ENCODE peak calls at places on chromosomes 5 and 9, in nine cellular contexts. B is WTC11, O is GM12878, A is A549, N is NB4, Z is SK-N-SH, S is HepG2, D is HCT116, T is endothelial cell of umbilical vein. F is an unnamed sample.

GRCh38 chr5:81800797-81801196 is 49.9 kb upstream of the SSBP2 start:
- DNase-seq in B (no peak), O (no peak), A (no peak), N (no peak), Z (no peak), S (no peak), D (no peak), T (no peak), F (no peak)

GRCh38 chr9:33151007-33151557 is 16.1 kb downstream of the B4GALT1 start:
- DNase-seq in B (no peak), O (no peak), A (no peak), N (peak; percentile 76), Z (no peak), S (peak; percentile 63), D (no peak), T (peak; percentile 86), F (no peak)

GRCh38 chr9:96719538-96720315 is 58.2 kb downstream of the ZNF510 start:
- DNase-seq in B (peak; percentile 21), O (no peak), A (no peak), N (no peak), Z (peak; percentile 15), S (no peak), D (no peak), T (no peak), F (no peak)

GRCh38 chr9:90142580-90142979 is 500.0 kb downstream of the DIRAS2 start:
- DNase-seq in B (peak; percentile 48), O (no peak), A (no peak), N (peak; percentile 65), Z (peak; percentile 24), S (peak; percentile 35), D (peak; percentile 21), T (peak; percentile 31), F (no peak)

GRCh38 chr5:141873933-141874261 is 4.3 kb downstream of the PCDH1 start:
- DNase-seq in B (no peak), O (no peak), A (no peak), N (no peak), Z (no peak), S (no peak), D (no peak), T (no peak), F (no peak)

GRCh38 chr9:88312070-88312469 is 76.2 kb upstream of the SPIN1 start:
- DNase-seq in B (no peak), O (no peak), A (no peak), N (no peak), Z (no peak), S (no peak), D (no peak), T (no peak), F (no peak)

GRCh38 chr5:119470851-119471451 is 18.7 kb downstream of the HSD17B4 start:
- DNase-seq in B (no peak), O (no peak), A (no peak), N (peak; percentile 59), Z (no peak), S (peak; percentile 8), D (peak; percentile 26), T (peak; percentile 60), F (no peak)

GRCh38 chr9:97640290-97640689 is 6.7 kb downstream of the NCBP1 start:
- DNase-seq in B (no peak), O (no peak), A (no peak), N (no peak), Z (no peak), S (peak; percentile 3), D (no peak), T (no peak), F (no peak)

GRCh38 chr5:91219141-91219802 is 163.8 kb downstream of the ARRDC3 start:
- DNase-seq in B (no peak), O (no peak), A (peak; percentile 31), N (peak; percentile 94), Z (no peak), S (no peak), D (no peak), T (no peak), F (no peak)

GRCh38 chr5:96344678-96345612 is 88.1 kb downstream of the PCSK1 start:
- DNase-seq in B (no peak), O (peak; percentile 59), A (peak; percentile 47), N (peak; percentile 65), Z (peak; percentile 36), S (peak; percentile 64), D (peak; percentile 54), T (peak; percentile 88), F (no peak)

GRCh38 chr9:93096131-93096802 is at the start of gene CARD19:
- DNase-seq in B (peak; percentile 34), O (no peak), A (peak; percentile 55), N (peak; percentile 48), Z (no peak), S (no peak), D (no peak), T (no peak), F (peak; percentile 100)

GRCh38 chr9:1938135-1938534 is 77.0 kb upstream of the SMARCA2 start:
- DNase-seq in B (no peak), O (no peak), A (no peak), N (no peak), Z (no peak), S (no peak), D (no peak), T (no peak), F (no peak)

GRCh38 chr9:85289142-85289541 is 452.6 kb downstream of the AGTPBP1 start:
- DNase-seq in B (no peak), O (no peak), A (no peak), N (no peak), Z (no peak), S (no peak), D (no peak), T (no peak), F (no peak)

GRCh38 chr9:456365-456764 is 241.7 kb downstream of the DOCK8 start:
- DNase-seq in B (no peak), O (no peak), A (no peak), N (no peak), Z (no peak), S (no peak), D (no peak), T (no peak), F (no peak)

GRCh38 chr5:144711172-144711571 is 540.5 kb downstream of the KCTD16 start:
- DNase-seq in B (no peak), O (no peak), A (no peak), N (no peak), Z (no peak), S (no peak), D (no peak), T (no peak), F (no peak)

GRCh38 chr5:159873680-159874079 is 42.6 kb upstream of the ADRA1B start:
- DNase-seq in B (no peak), O (no peak), A (peak; percentile 18), N (no peak), Z (no peak), S (no peak), D (no peak), T (no peak), F (no peak)

GRCh38 chr9:136949817-136950655 is 2.0 kb upstream of the LCN12 start:
- DNase-seq in B (peak; percentile 97), O (peak; percentile 73), A (peak; percentile 99), N (peak; percentile 95), Z (peak; percentile 100), S (peak; percentile 94), D (peak; percentile 85), T (peak; percentile 93), F (peak; percentile 99)

GRCh38 chr9:38067892-38068615 is 973 bp downstream of the SHB start:
- DNase-seq in B (peak; percentile 30), O (no peak), A (no peak), N (peak; percentile 12), Z (peak; percentile 64), S (no peak), D (no peak), T (no peak), F (peak; percentile 59)

GRCh38 chr5:91955610-91956009 is 572.5 kb upstream of the ARRDC3 start:
- DNase-seq in B (no peak), O (no peak), A (no peak), N (no peak), Z (no peak), S (no peak), D (no peak), T (no peak), F (no peak)

GRCh38 chr5:145944328-145944727 is 8.0 kb downstream of the SH3RF2 start:
- DNase-seq in B (no peak), O (no peak), A (no peak), N (no peak), Z (no peak), S (peak; percentile 49), D (no peak), T (no peak), F (no peak)

GRCh38 chr9:125509476-125509875 is 197.5 kb downstream of the MAPKAP1 start:
- DNase-seq in B (no peak), O (no peak), A (no peak), N (no peak), Z (peak; percentile 45), S (no peak), D (no peak), T (no peak), F (no peak)
- TF ChIP-seq MAX in B (no peak), O (no peak), A (no peak), N (no peak), Z (no peak), S (no peak), D (no peak), T (no peak), F (no peak)

GRCh38 chr9:86705474-86705873 is 241.8 kb downstream of the GAS1 start:
- DNase-seq in B (no peak), O (no peak), A (no peak), N (no peak), Z (no peak), S (no peak), D (no peak), T (no peak), F (no peak)
- TF ChIP-seq CTCF in B (no peak), O (no peak), A (no peak), N (no peak), Z (no peak), S (no peak), D (no peak), T (no peak), F (no peak)

GRCh38 chr9:124102363-124102762 is 90.8 kb downstream of the LHX2 start:
- DNase-seq in B (no peak), O (no peak), A (no peak), N (no peak), Z (no peak), S (no peak), D (no peak), T (no peak), F (no peak)

GRCh38 chr9:124101593-124101992 is 90.0 kb downstream of the LHX2 start:
- DNase-seq in B (no peak), O (no peak), A (no peak), N (no peak), Z (no peak), S (no peak), D (no peak), T (no peak), F (no peak)

GRCh38 chr9:124099860-124100259 is 88.3 kb downstream of the LHX2 start:
- DNase-seq in B (no peak), O (no peak), A (no peak), N (no peak), Z (no peak), S (no peak), D (no peak), T (no peak), F (no peak)

GRCh38 chr9:124098141-124098905 is 86.8 kb downstream of the LHX2 start:
- DNase-seq in B (no peak), O (no peak), A (no peak), N (peak; percentile 78), Z (no peak), S (no peak), D (no peak), T (no peak), F (no peak)
- TF ChIP-seq MAX in B (no peak), O (no peak), A (no peak), N (peak; percentile 98), Z (no peak), S (no peak), D (no peak), T (no peak), F (no peak)

GRCh38 chr9:92029553-92029952 is 79.5 kb upstream of the ROR2 start:
- DNase-seq in B (no peak), O (no peak), A (no peak), N (no peak), Z (no peak), S (no peak), D (no peak), T (no peak), F (no peak)
- TF ChIP-seq CTCF in B (no peak), O (peak; percentile 8), A (peak; percentile 6), N (no peak), Z (peak; percentile 31), S (no peak), D (peak; percentile 26), T (no peak), F (no peak)

F was measured in H1.